ENCODE peak calls at places on chromosome 15, in ten cellular contexts. Q is heart left ventricle, X is neuronal stem cell, A is GM23248, L is tibial artery, W is body of pancreas, B is PC-3, I is foreskin keratinocyte, U is esophagus squamous epithelium, Z is cardiac muscle cell. F is an unnamed sample. For H3K4me1 and H3K27me3, the result is how much of the 10 kb centered on the place peaks cover.

GRCh38 chr15:82570721-82571519 is 30.7 kb upstream of the RPS17 start:
- DNase-seq in Q (no peak), X (no peak), A (peak), L (no peak), W (no peak), B (peak), I (no peak), U (no peak), Z (peak), F (no peak)

GRCh38 chr15:89893027-89893426 is 767 bp downstream of the AP3S2 start:
- DNase-seq in Q (no peak), X (no peak), A (peak), L (no peak), W (no peak), B (peak), I (no peak), U (no peak), Z (peak), F (no peak)

GRCh38 chr15:96894669-96895068 is 564.2 kb downstream of the NR2F2 start:
- DNase-seq in Q (no peak), X (no peak), A (no peak), L (no peak), W (no peak), B (no peak), I (no peak), U (no peak), Z (no peak), F (no peak)

GRCh38 chr15:97235285-97235985 is 725.1 kb upstream of the ARRDC4 start:
- DNase-seq in Q (peak), X (peak), A (peak), L (no peak), W (peak), B (peak), I (peak), U (no peak), Z (peak), F (no peak)

GRCh38 chr15:65095011-65095746 is 18.6 kb downstream of the KBTBD13 start:
- DNase-seq in Q (no peak), X (no peak), A (no peak), L (peak), W (no peak), B (no peak), I (no peak), U (no peak), Z (peak), F (no peak)

GRCh38 chr15:62584301-62585235 is 419.5 kb upstream of the C2CD4B start:
- DNase-seq in Q (no peak), X (no peak), A (no peak), L (no peak), W (no peak), B (peak), I (no peak), U (no peak), Z (no peak), F (no peak)

GRCh38 chr15:82882250-82882928 is 70.1 kb downstream of the HOMER2 start:
- DNase-seq in Q (no peak), X (no peak), A (no peak), L (no peak), W (no peak), B (no peak), I (no peak), U (no peak), Z (no peak), F (no peak)

GRCh38 chr15:45212493-45212892 is 24.7 kb upstream of the SHF start:
- DNase-seq in Q (no peak), X (no peak), A (no peak), L (no peak), W (no peak), B (no peak), I (no peak), U (no peak), Z (no peak), F (no peak)

GRCh38 chr15:92653836-92654524 is 1.6 kb downstream of the FAM174B start:
- DNase-seq in Q (peak), X (no peak), A (no peak), L (no peak), W (peak), B (peak), I (no peak), U (no peak), Z (no peak), F (no peak)

GRCh38 chr15:42069496-42070275 is 24.7 kb downstream of the PLA2G4D start:
- DNase-seq in Q (no peak), X (no peak), A (no peak), L (peak), W (no peak), B (no peak), I (no peak), U (no peak), Z (no peak), F (no peak)

GRCh38 chr15:80645494-80646065 is 49.5 kb upstream of the ABHD17C start:
- DNase-seq in Q (no peak), X (no peak), A (peak), L (no peak), W (no peak), B (no peak), I (no peak), U (no peak), Z (no peak), F (no peak)

GRCh38 chr15:40843183-40843884 is 514 bp upstream of the SPINT1 start:
- DNase-seq in Q (no peak), X (no peak), A (no peak), L (no peak), W (no peak), B (no peak), I (peak), U (no peak), Z (no peak), F (no peak)

GRCh38 chr15:52082197-52083036 is 30.2 kb downstream of the BCL2L10 start:
- DNase-seq in Q (no peak), X (no peak), A (no peak), L (no peak), W (no peak), B (no peak), I (no peak), U (no peak), Z (peak), F (no peak)

GRCh38 chr15:87620393-87620792 is 636.1 kb downstream of the NTRK3 start:
- DNase-seq in Q (no peak), X (no peak), A (peak), L (no peak), W (no peak), B (peak), I (peak), U (no peak), Z (no peak), F (no peak)

GRCh38 chr15:92521624-92522008 is 127.9 kb downstream of the ST8SIA2 start:
- DNase-seq in Q (peak), X (peak), A (peak), L (peak), W (peak), B (peak), I (peak), U (no peak), Z (peak), F (peak)

GRCh38 chr15:41967506-41968206 is 4.7 kb downstream of the EHD4 start:
- DNase-seq in Q (peak), X (no peak), A (peak), L (peak), W (peak), B (no peak), I (no peak), U (no peak), Z (peak), F (no peak)

GRCh38 chr15:88989578-88989977 is 76.4 kb upstream of the MFGE8 start:
- DNase-seq in Q (no peak), X (no peak), A (peak), L (no peak), W (no peak), B (peak), I (peak), U (no peak), Z (peak), F (no peak)

GRCh38 chr15:75672646-75673425 is 25.1 kb downstream of the SNX33 start:
- DNase-seq in Q (no peak), X (no peak), A (peak), L (peak), W (no peak), B (no peak), I (peak), U (no peak), Z (peak), F (no peak)
- H3K27ac ChIP-seq in Q (peak), X (no peak), A (peak), L (peak), W (peak), B (no peak), I (no peak), U (peak), Z (peak), F (no peak)

DNA sequence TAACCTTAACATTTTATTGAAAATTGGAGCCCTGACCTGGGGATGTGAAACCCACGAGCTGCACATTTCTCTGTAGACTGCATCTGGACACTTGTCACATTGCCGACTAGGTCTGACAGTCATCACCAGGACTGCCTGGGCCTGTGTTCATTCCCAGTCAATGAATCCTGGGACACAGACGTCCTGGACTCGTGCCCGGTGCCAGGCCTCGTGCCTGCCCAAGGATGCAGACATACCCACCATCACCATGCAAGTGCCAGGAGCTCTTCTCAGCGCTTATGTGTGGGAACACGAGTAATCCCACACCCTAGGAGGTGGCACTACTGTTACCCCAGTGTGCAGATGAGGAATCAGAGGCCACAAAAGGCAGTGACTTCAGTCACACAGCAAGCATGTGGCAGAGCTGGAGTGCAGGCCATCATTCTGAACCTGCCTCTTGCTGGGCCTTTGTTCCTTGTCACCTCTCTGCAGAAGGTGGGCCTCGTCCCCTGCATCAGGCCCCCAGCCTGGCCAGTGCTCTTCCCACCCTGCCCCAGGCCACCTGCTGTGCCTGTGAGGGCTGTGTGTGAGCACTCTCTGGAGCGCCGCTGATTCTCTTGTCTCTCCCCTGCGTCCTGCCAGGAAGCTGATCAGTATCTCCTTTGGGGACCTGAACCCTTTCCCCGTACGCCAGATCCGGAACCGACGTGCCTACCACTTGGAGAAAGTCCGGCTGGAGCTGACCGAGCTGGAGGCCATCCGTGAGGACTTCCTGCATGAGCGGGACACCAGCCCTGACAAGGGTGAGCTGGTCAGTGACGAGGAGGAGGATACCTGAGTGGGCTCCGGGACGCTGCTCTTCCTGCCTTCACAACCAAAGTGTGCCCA is 58.5 kb downstream of the ADAMTS7 start:
- DNase-seq in Q (peak), X (no peak), A (no peak), L (no peak), W (no peak), B (no peak), I (no peak), U (no peak), Z (no peak), F (no peak)
- H3K4me1 ChIP-seq in Q (under half), X (under half), A (under half), L (under half), W (under half), B (under half), I (under half), U (under half), Z (under half), F (under half)

DNA sequence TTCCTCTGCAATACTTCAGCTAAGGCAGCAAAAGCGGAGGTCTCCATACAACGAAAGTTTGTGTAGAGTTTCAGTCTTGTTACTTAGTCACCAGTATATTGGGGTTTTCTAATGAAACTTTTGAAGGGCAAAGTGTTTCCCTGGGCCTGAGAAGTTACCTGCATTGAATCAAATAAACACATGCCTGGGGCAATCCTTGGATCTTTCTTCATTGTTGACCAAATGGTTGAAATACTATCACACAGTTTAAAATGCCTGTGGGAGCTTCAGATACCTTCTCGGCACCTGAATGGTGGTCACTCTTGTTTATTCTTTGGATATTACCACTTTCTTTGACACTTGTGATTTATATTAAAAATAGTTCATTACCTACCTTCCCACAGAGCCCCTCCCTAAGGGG is 988 bp upstream of the CHSY1 start:
- DNase-seq in Q (no peak), X (no peak), A (peak), L (no peak), W (no peak), B (peak), I (no peak), U (no peak), Z (no peak), F (no peak)
- H3K27me3 ChIP-seq in Q (under half), X (under half), A (under half), L (under half), W (under half), B (under half), I (under half), U (under half), Z (under half), F (under half)

GRCh38 chr15:35014265-35014664 is 26.2 kb upstream of the ZNF770 start:
- DNase-seq in Q (no peak), X (no peak), A (no peak), L (no peak), W (no peak), B (no peak), I (no peak), U (no peak), Z (no peak), F (no peak)
- H3K27ac ChIP-seq in Q (no peak), X (no peak), A (no peak), L (no peak), W (no peak), B (no peak), I (no peak), U (no peak), Z (no peak), F (no peak)

F was measured in iPS DF 6.9.